ENCODE peak calls at places on chromosomes 6 and 20, in four cellular contexts. One of them, this sample, is unnamed.
A peak's percentile ranks its signal among the peaks of the same experiment; 100 is the strongest.

GRCh38 chr6:6834356-6835342 is 246.1 kb downstream of the LY86 start:
- DNase-seq in IMR-90: no peak
- DNase-seq in K562: no peak
- DNase-seq in keratinocyte: no peak
- DNase-seq in this sample: no peak

GRCh38 chr6:138978229-138978628 is 9.8 kb downstream of the REPS1 start:
- DNase-seq in IMR-90: no peak
- DNase-seq in K562: no peak
- DNase-seq in keratinocyte: no peak
- DNase-seq in this sample: no peak

GRCh38 chr6:72966628-72967280 is 258.5 kb downstream of the KHDC1L start:
- DNase-seq in IMR-90: peak; percentile 27
- DNase-seq in K562: no peak
- DNase-seq in keratinocyte: no peak
- DNase-seq in this sample: peak; percentile 72

GRCh38 chr6:31399589-31400466 is 3.6 kb upstream of the MICA start:
- DNase-seq in IMR-90: peak; percentile 80
- DNase-seq in K562: peak; percentile 80
- DNase-seq in keratinocyte: peak; percentile 59
- DNase-seq in this sample: peak; percentile 93

GRCh38 chr6:45415778-45416518 is 38.2 kb upstream of the SUPT3H start:
- DNase-seq in IMR-90: no peak
- DNase-seq in K562: no peak
- DNase-seq in keratinocyte: no peak
- DNase-seq in this sample: no peak

GRCh38 chr6:116941727-116942126 is 64.7 kb downstream of the RFX6 start:
- DNase-seq in IMR-90: no peak
- DNase-seq in K562: no peak
- DNase-seq in keratinocyte: no peak
- DNase-seq in this sample: no peak

GRCh38 chr6:167140589-167141474 is 16.9 kb downstream of the GPR31 start:
- DNase-seq in IMR-90: no peak
- DNase-seq in K562: no peak
- DNase-seq in keratinocyte: no peak
- DNase-seq in this sample: no peak

GRCh38 chr6:48826318-48826595 is 636.8 kb downstream of the MMUT start:
- DNase-seq in IMR-90: no peak
- DNase-seq in K562: no peak
- DNase-seq in keratinocyte: no peak
- DNase-seq in this sample: peak; percentile 20

GRCh38 chr6:30880563-30881252 is 3.6 kb upstream of the DDR1 start:
- DNase-seq in IMR-90: no peak
- DNase-seq in K562: no peak
- DNase-seq in keratinocyte: no peak
- DNase-seq in this sample: no peak

GRCh38 chr20:10218536-10219451 is at the start of gene SNAP25:
- DNase-seq in IMR-90: peak; percentile 90
- DNase-seq in K562: peak; percentile 74
- DNase-seq in keratinocyte: no peak
- DNase-seq in this sample: peak; percentile 71

GRCh38 chr20:23214903-23215302 is 128.8 kb upstream of the CD93 start:
- DNase-seq in IMR-90: peak; percentile 55
- DNase-seq in K562: no peak
- DNase-seq in keratinocyte: no peak
- DNase-seq in this sample: no peak

GRCh38 chr6:138970856-138971425 is 17.1 kb downstream of the REPS1 start:
- DNase-seq in IMR-90: peak; percentile 95
- DNase-seq in K562: no peak
- DNase-seq in keratinocyte: peak; percentile 67
- DNase-seq in this sample: peak; percentile 85

GRCh38 chr6:42268835-42269204 is 51.2 kb upstream of the MRPS10 start:
- DNase-seq in IMR-90: no peak
- DNase-seq in K562: no peak
- DNase-seq in keratinocyte: no peak
- DNase-seq in this sample: no peak

GRCh38 chr6:113281014-113281810 is 575.9 kb upstream of the MARCKS start:
- DNase-seq in IMR-90: peak; percentile 25
- DNase-seq in K562: no peak
- DNase-seq in keratinocyte: no peak
- DNase-seq in this sample: no peak

GRCh38 chr20:32437391-32438074 is 79.4 kb downstream of the ASXL1 start:
- DNase-seq in IMR-90: no peak
- DNase-seq in K562: no peak
- DNase-seq in keratinocyte: no peak
- DNase-seq in this sample: no peak

GRCh38 chr6:138307816-138308727 is 69.6 kb upstream of the SMIM28 start:
- DNase-seq in IMR-90: no peak
- DNase-seq in K562: no peak
- DNase-seq in keratinocyte: no peak
- DNase-seq in this sample: no peak

GRCh38 chr6:154868143-154868594 is 126.9 kb upstream of the TIAM2 start:
- DNase-seq in IMR-90: peak; percentile 76
- DNase-seq in K562: peak; percentile 46
- DNase-seq in keratinocyte: no peak
- DNase-seq in this sample: peak; percentile 57

GRCh38 chr20:34190262-34190661 is 51.0 kb upstream of the ASIP start:
- DNase-seq in IMR-90: no peak
- DNase-seq in K562: no peak
- DNase-seq in keratinocyte: no peak
- DNase-seq in this sample: no peak

DNA sequence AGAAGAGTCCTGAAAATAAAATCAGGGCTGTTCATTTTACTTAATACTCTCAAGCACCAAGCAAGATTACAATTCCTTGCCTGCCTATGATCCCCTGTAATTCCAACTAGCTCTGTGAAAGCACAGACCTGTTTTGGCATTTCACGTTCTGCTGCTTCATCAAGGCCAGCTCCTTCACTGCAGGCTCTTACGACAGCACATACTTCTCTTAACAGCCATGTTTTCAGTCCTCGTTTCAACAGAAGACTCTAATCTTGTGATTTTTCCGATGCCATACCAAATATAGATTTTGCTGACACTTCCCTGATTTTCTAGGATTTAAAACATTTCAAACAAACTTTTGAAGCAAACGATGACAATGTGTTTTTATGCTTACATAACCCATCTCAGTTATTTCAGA is 616.4 kb upstream of the CITED2 start:
- DNase-seq in IMR-90: peak; percentile 52
- DNase-seq in K562: no peak
- DNase-seq in keratinocyte: no peak
- DNase-seq in this sample: no peak
- H3K9me1 ChIP-seq in IMR-90: no peaks in the 10 kb centered on the region
- H3K9me1 ChIP-seq in K562: no peaks in the 10 kb centered on the region
- H3K9me1 ChIP-seq in keratinocyte: no peaks in the 10 kb centered on the region
- H3K9me1 ChIP-seq in this sample: no peaks in the 10 kb centered on the region

DNA sequence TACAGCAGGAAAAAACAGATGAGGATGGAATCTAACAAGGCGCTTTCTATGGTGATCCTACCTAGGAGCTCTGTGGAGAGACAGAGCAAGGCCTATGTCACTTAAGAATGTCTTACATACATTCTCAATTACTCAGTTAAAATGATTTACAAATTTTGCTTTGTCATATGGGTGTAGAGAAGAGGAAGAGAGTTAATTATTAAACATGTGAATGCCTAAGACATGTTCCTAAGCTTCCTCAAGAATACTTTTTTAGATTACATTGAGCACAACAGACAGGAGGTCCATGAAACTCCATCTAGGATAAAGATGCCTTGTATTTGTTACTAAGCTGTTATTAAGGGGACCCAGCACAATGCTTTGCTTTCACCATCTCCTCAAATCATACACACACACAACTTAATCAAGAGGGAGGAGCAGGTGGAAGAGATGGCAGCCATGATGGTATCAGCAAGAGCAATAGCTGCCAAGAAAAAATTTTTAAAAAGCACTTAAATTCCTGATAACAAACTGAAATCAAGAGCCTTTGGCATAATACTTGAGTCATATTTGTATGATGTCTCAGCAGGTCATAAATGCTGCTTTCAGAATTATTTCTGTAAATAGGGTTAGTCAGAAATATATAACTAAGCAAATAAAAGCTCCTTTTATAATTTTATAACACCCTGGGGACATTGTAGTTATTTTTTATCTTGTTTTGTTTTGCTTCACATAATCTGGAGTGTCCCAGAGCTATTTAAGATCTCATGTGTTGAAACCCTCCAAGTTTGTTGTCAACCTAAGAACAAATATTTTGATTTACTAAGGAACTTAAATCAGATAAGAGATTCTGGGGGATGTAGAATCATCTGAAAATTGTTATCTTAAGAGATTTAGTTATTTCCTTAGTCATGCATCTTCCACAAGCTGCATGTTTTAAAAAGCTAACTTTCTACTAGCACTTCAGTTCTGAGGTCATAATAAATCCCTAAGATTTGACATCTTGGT is 70.0 kb upstream of the CD2AP start:
- DNase-seq in IMR-90: no peak
- DNase-seq in K562: no peak
- DNase-seq in keratinocyte: no peak
- DNase-seq in this sample: no peak
- H3K9me1 ChIP-seq in IMR-90: no peaks in the 10 kb centered on the region
- H3K9me1 ChIP-seq in K562: no peaks in the 10 kb centered on the region
- H3K9me1 ChIP-seq in keratinocyte: no peaks in the 10 kb centered on the region
- H3K9me1 ChIP-seq in this sample: no peaks in the 10 kb centered on the region

DNA sequence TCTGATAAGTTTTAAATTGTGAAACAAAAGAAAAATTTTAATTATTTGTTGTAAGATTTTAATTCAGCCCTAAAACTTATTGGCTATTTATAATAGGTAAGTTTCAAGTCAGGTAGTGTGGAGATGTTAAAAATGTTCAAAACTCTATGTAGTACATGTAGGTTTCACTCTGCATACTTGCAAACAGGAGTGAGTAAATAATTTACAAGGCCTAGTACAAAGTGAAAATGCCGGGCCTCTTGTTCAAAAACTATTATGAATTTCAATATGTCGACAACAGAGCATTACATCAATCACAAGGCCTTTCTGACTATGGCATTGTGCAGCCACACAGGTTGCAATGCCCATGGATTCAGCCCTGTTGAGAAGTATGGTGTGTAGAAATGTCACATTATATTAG is 80.9 kb upstream of the GRIK2 start:
- DNase-seq in IMR-90: no peak
- DNase-seq in K562: no peak
- DNase-seq in keratinocyte: no peak
- DNase-seq in this sample: no peak
- H3K9me1 ChIP-seq in IMR-90: no peaks in the 10 kb centered on the region
- H3K9me1 ChIP-seq in K562: no peaks in the 10 kb centered on the region
- H3K9me1 ChIP-seq in keratinocyte: no peaks in the 10 kb centered on the region
- H3K9me1 ChIP-seq in this sample: no peaks in the 10 kb centered on the region

GRCh38 chr6:127585123-127585522 is 8.1 kb downstream of the C6orf58 start:
- DNase-seq in IMR-90: no peak
- DNase-seq in K562: no peak
- DNase-seq in keratinocyte: no peak
- DNase-seq in this sample: no peak
- H3K9me1 ChIP-seq in IMR-90: no peaks in the 10 kb centered on the region
- H3K9me1 ChIP-seq in K562: no peaks in the 10 kb centered on the region
- H3K9me1 ChIP-seq in keratinocyte: no peaks in the 10 kb centered on the region
- H3K9me1 ChIP-seq in this sample: no peaks in the 10 kb centered on the region

GRCh38 chr20:46702447-46703203 is 6.8 kb upstream of the SLC2A10 start:
- DNase-seq in IMR-90: no peak
- DNase-seq in K562: no peak
- DNase-seq in keratinocyte: no peak
- DNase-seq in this sample: no peak
- H3K9me1 ChIP-seq in IMR-90: no peaks in the 10 kb centered on the region
- H3K9me1 ChIP-seq in K562: no peaks in the 10 kb centered on the region
- H3K9me1 ChIP-seq in keratinocyte: no peaks in the 10 kb centered on the region
- H3K9me1 ChIP-seq in this sample: no peaks in the 10 kb centered on the region

GRCh38 chr20:3304456-3304855 is 65.5 kb upstream of the SLC4A11 start:
- DNase-seq in IMR-90: no peak
- DNase-seq in K562: no peak
- DNase-seq in keratinocyte: no peak
- DNase-seq in this sample: no peak
- H3K9me1 ChIP-seq in IMR-90: peaks cover 6% of the 10 kb centered on the region
- H3K9me1 ChIP-seq in K562: no peaks in the 10 kb centered on the region
- H3K9me1 ChIP-seq in keratinocyte: no peaks in the 10 kb centered on the region
- H3K9me1 ChIP-seq in this sample: no peaks in the 10 kb centered on the region

GRCh38 chr6:158850807-158851115 is 31.6 kb upstream of the EZR start:
- DNase-seq in IMR-90: peak; percentile 28
- DNase-seq in K562: no peak
- DNase-seq in keratinocyte: no peak
- DNase-seq in this sample: no peak
- H3K9me1 ChIP-seq in IMR-90: peaks cover 19% of the 10 kb centered on the region
- H3K9me1 ChIP-seq in K562: peaks cover 8% of the 10 kb centered on the region
- H3K9me1 ChIP-seq in keratinocyte: no peaks in the 10 kb centered on the region
- H3K9me1 ChIP-seq in this sample: no peaks in the 10 kb centered on the region

GRCh38 chr6:25366785-25367657 is 87.8 kb downstream of the CARMIL1 start:
- DNase-seq in IMR-90: no peak
- DNase-seq in K562: no peak
- DNase-seq in keratinocyte: no peak
- DNase-seq in this sample: no peak
- H3K9me1 ChIP-seq in IMR-90: no peaks in the 10 kb centered on the region
- H3K9me1 ChIP-seq in K562: no peaks in the 10 kb centered on the region
- H3K9me1 ChIP-seq in keratinocyte: no peaks in the 10 kb centered on the region
- H3K9me1 ChIP-seq in this sample: no peaks in the 10 kb centered on the region

DNA sequence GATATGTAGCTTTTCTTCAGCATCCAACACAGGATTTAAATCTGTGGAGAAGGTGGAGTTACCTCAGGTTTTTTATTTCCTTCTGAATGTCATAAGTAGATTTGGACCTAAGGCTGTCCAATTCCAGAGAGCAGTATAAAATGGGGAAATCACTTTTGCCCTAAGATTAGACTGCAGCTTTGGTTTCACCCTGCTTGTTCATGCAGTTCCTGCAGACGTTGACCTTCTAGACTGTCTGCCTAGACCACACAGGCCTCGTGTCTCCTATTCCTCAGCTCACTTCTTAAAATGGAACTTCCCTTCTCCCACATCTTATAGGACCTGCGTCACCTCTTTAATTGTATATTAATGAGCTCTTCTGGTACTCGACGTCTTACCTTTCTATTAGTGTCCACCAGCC is 26.0 kb upstream of the C6orf62 start:
- DNase-seq in IMR-90: no peak
- DNase-seq in K562: no peak
- DNase-seq in keratinocyte: no peak
- DNase-seq in this sample: no peak
- H3K9me1 ChIP-seq in IMR-90: peaks cover 7% of the 10 kb centered on the region
- H3K9me1 ChIP-seq in K562: no peaks in the 10 kb centered on the region
- H3K9me1 ChIP-seq in keratinocyte: no peaks in the 10 kb centered on the region
- H3K9me1 ChIP-seq in this sample: no peaks in the 10 kb centered on the region

DNA sequence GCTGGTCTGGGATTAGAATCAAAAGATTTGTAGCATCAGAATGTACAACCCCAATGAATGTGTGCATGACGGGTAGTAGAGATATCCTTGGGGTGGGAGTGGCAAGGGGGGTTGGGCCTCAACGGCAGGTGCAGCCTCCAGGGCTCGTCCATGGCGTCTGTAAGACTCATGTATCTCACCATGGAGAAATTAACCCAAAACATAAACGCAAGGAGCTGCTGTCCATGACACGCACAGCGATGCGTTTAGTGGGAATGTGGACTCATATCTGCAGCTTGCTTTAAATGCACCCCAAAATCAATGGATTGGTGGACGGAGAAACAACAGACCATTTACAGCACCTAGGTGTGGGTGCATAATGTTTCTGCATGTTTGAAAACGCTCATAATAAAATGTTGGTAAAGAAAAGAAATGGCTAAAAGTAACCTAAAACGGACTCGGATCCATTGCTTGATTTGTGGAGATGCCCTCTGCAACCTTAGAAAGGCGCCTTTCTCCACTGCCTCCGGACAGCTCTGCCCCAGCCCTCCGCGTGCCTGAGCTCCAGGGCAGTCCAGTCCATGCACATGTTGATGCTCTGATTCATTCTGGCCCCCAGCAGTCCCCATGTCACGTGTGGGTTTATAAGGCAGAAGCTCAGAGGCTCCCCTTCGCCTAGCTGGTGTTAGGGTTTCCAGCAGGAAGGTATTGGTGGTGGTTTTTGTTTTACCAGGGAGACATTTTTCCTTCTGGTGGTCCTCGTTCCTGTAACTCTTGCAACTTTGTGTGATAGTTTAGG is 24.5 kb downstream of the PYGB start:
- DNase-seq in IMR-90: no peak
- DNase-seq in K562: no peak
- DNase-seq in keratinocyte: no peak
- DNase-seq in this sample: no peak
- H3K9me1 ChIP-seq in IMR-90: peaks cover 6% of the 10 kb centered on the region
- H3K9me1 ChIP-seq in K562: no peaks in the 10 kb centered on the region
- H3K9me1 ChIP-seq in keratinocyte: no peaks in the 10 kb centered on the region
- H3K9me1 ChIP-seq in this sample: no peaks in the 10 kb centered on the region

This sample was measured in endothelial cell of umbilical vein.